ENCODE peak calls at places on chromosomes 5 and 9, in ten cellular contexts. K is IMR-90; J is WERI-Rb-1; C is mesendoderm; Z is CD8-positive, alpha-beta T cell; W is foreskin fibroblast; T is mucosa of descending colon; B is neural progenitor cell; M is left ventricle myocardium inferior; G is CD8-positive, alpha-beta memory T cell. F is an unnamed sample.
A peak's percentile ranks its signal among the peaks of the same experiment; 100 is the strongest.

GRCh38 chr5:76642390-76643040 is 19.3 kb upstream of the F2RL2 start:
- DNase-seq in B (no peak), Z (no peak), W (no peak), J (no peak), K (peak; percentile 49), C (no peak), T (no peak), G (no peak), M (no peak), F (no peak)

GRCh38 chr5:10654566-10654965 is 90.7 kb downstream of the ANKRD33B start:
- DNase-seq in G (no peak), K (no peak), M (no peak), B (no peak), T (no peak), J (no peak), Z (no peak), W (no peak), C (no peak), F (no peak)

GRCh38 chr9:35306281-35306680 is 144.5 kb downstream of the UNC13B start:
- DNase-seq in M (no peak), C (no peak), B (no peak), K (peak; percentile 45), G (no peak), T (no peak), W (peak; percentile 47), Z (no peak), J (no peak), F (peak; percentile 31)

GRCh38 chr9:85743290-85744128 is 1.8 kb upstream of the AGTPBP1 start:
- DNase-seq in W (peak; percentile 51), C (peak; percentile 23), K (peak; percentile 86), G (peak; percentile 16), B (peak; percentile 39), Z (no peak), T (peak; percentile 46), J (peak; percentile 19), M (no peak), F (peak; percentile 85)

GRCh38 chr5:98258939-98259338 is 514.5 kb upstream of the RGMB start:
- DNase-seq in C (no peak), B (no peak), T (no peak), J (no peak), M (no peak), K (no peak), G (no peak), W (no peak), Z (no peak), F (no peak)

GRCh38 chr9:16321461-16322119 is 548.9 kb downstream of the BNC2 start:
- DNase-seq in Z (no peak), G (no peak), M (no peak), K (peak; percentile 61), J (no peak), W (peak; percentile 67), T (no peak), B (peak; percentile 32), C (no peak), F (no peak)

GRCh38 chr5:9766581-9766980 is 136.4 kb upstream of the TAS2R1 start:
- DNase-seq in C (no peak), K (peak; percentile 81), T (no peak), B (no peak), M (no peak), G (no peak), J (no peak), Z (no peak), W (peak; percentile 70), F (no peak)

GRCh38 chr9:123863164-123863855 is 66.6 kb downstream of the DENND1A start:
- DNase-seq in M (no peak), G (no peak), K (no peak), C (peak; percentile 76), T (no peak), W (no peak), B (peak; percentile 51), J (no peak), Z (no peak), F (no peak)

GRCh38 chr9:89574309-89574708 is 30.5 kb upstream of the GADD45G start:
- DNase-seq in B (no peak), M (no peak), K (no peak), J (no peak), G (no peak), Z (no peak), W (no peak), T (no peak), C (no peak), F (no peak)

GRCh38 chr9:4366649-4367330 is 66.9 kb upstream of the GLIS3 start:
- DNase-seq in G (peak; percentile 17), B (peak; percentile 64), K (peak; percentile 54), W (peak; percentile 42), J (peak; percentile 16), M (no peak), C (peak; percentile 78), Z (peak; percentile 3), T (peak; percentile 61), F (peak; percentile 49)

DNA sequence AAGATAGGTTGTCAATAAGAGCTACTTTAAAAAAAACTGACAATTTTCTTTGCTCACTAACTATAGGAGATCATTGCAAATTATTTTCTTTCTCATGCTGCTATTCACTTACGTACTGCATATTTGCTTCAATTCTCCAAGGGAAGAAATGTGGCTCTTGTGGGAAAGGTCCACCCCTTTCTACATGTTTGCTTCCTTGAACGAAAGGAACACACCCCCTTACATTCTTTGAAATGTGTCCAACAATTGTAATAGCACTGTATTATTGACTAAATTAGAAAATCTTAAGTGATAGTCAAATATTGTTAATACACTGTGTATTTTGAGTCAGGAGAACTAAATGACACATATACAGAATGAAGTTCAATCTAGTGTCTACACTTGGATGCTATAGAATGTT is 5.2 kb downstream of the MEF2C start:
- DNase-seq in B (no peak), M (no peak), C (no peak), Z (no peak), K (no peak), G (no peak), W (no peak), J (no peak), T (no peak), F (no peak)
- H3K4me3 ChIP-seq in B (no peak overlapping the region), M (peak overlapping the region; percentile 79), C (no peak overlapping the region), Z (no peak overlapping the region), K (no peak overlapping the region), G (no peak overlapping the region), W (no peak overlapping the region), J (no peak overlapping the region), T (no peak overlapping the region), F (no peak overlapping the region)

DNA sequence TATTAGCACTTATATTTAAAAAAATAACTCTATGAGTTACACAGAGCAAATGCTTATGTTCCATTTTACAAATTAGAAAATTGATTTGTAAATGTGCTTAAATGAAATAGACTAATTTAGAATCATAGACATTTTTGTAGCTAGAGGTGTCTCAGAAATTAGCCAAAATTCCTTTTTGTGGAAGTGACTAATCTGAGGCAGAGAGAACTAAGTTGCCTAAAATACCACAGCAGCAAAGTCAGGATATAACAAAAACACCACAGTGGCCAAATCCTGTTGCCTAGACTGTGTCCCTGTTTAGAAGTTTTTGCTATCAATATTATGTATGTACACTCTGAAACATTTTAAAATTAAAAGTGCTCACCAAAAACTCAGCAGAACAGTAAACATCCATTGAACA is 18.7 kb downstream of the ADAMTSL1 start:
- DNase-seq in W (peak; percentile 56), C (no peak), T (no peak), J (no peak), Z (no peak), B (no peak), K (no peak), G (no peak), M (no peak), F (no peak)
- H3K4me3 ChIP-seq in W (no peak overlapping the region), C (no peak overlapping the region), T (no peak overlapping the region), J (no peak overlapping the region), Z (no peak overlapping the region), B (no peak overlapping the region), K (no peak overlapping the region), G (no peak overlapping the region), M (no peak overlapping the region), F (no peak overlapping the region)

DNA sequence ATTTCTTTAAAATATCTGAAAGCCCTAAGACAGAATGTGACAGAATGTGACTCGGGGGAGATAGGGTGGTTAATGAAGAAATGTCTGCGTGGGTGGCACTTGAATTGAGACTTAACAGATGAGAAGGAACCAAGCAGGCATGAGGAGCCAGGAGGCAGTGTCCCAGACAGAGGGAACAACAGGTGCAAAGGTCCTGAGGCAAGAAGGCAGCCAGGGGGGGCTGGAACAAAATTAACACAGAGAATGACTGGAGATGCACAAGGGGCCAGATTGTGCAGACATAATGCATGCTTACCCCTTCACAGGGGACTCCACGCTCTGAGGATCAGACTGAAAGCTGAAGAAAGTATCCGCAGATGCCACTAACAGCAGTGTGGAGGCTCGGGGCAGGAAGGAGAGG is 1.7 kb downstream of the LMAN2 start:
- DNase-seq in C (no peak), K (no peak), Z (no peak), M (no peak), T (no peak), J (no peak), B (no peak), G (no peak), W (no peak), F (no peak)
- H3K4me3 ChIP-seq in C (no peak overlapping the region), K (peak overlapping the region; percentile 5), Z (no peak overlapping the region), M (peak overlapping the region; percentile 100), T (no peak overlapping the region), J (no peak overlapping the region), B (peak overlapping the region; percentile 80), G (no peak overlapping the region), W (peak overlapping the region; percentile 86), F (peak overlapping the region; percentile 100)

DNA sequence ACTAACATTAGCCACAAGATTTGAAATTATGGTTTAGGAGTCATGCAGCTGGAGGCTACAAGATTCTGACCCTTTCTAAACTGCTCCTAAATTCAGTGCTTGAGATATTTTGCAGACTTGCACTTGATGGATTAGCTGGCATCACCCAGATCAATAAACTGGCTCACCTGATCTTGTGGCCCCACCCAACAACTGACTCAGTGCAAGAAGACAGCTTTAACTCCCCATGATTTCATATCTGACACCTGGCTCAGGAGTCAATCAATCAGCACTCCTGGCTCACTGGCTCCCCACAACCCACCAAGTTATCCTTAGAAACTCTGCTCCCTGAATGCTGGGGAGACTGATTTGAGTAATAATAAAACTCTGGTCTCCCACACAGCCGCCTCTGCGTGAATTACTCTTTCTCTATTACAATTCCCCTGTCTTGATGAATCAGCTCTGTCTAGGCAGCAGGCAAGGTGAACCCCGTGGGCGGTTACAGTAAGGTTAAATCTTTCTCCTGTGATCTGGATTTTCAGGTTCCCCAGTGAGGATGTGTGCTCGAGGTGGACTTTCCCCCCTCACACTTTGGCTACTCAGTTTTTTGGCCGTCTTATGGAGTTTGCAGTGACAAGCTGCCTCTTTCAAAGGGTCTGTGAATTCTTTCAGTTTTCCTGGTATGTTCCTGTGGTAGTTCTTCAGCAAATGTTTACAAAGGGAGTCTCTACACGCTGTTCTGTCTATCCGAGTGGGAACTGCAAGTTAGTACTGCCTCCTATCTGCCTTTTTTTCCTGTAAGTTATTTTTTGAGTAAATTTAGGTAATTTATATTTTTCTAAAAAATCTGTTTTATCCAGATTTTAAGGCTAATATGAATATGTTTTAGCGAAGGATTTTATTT is 500.1 kb upstream of the NUDT12 start:
- DNase-seq in J (no peak), C (no peak), M (no peak), K (no peak), W (no peak), Z (no peak), T (peak; percentile 6), B (no peak), G (no peak), F (no peak)
- H3K4me3 ChIP-seq in J (no peak overlapping the region), C (no peak overlapping the region), M (no peak overlapping the region), K (no peak overlapping the region), W (no peak overlapping the region), Z (no peak overlapping the region), T (no peak overlapping the region), B (no peak overlapping the region), G (no peak overlapping the region), F (no peak overlapping the region)

GRCh38 chr9:132163457-132163875 is 1.6 kb downstream of the NTNG2 start:
- DNase-seq in G (no peak), K (peak; percentile 14), W (no peak), J (peak; percentile 52), C (peak; percentile 27), M (no peak), B (peak; percentile 65), Z (no peak), T (no peak), F (no peak)
- H3K4me3 ChIP-seq in G (no peak overlapping the region), K (no peak overlapping the region), W (peak overlapping the region; percentile 58), J (peak overlapping the region; percentile 86), C (no peak overlapping the region), M (peak overlapping the region; percentile 74), B (peak overlapping the region; percentile 74), Z (peak overlapping the region; percentile 57), T (no peak overlapping the region), F (no peak overlapping the region)